ENCODE peak calls at places on chromosomes 6 and 20, in four cellular contexts. C, Q, L and G are unnamed samples.

GRCh38 chr6:41712651-41713103 is 22.7 kb downstream of the TFEB start:
- DNase-seq in C (no peak), Q (no peak), L (no peak), G (no peak)

GRCh38 chr6:21935561-21936028 is 342.0 kb downstream of the SOX4 start:
- DNase-seq in C (peak), Q (peak), L (no peak), G (peak)

GRCh38 chr6:70225052-70225451 is 77.8 kb downstream of the COL9A1 start:
- DNase-seq in C (no peak), Q (no peak), L (no peak), G (no peak)

GRCh38 chr20:50438986-50439407 is 71.2 kb upstream of the PTPN1 start:
- DNase-seq in C (no peak), Q (no peak), L (no peak), G (peak)

GRCh38 chr20:45934046-45934586 is 367 bp upstream of the PCIF1 start:
- DNase-seq in C (peak), Q (no peak), L (no peak), G (peak)

GRCh38 chr6:16059496-16059895 is 69.4 kb upstream of the MYLIP start:
- DNase-seq in C (no peak), Q (no peak), L (no peak), G (no peak)

GRCh38 chr6:31701666-31702420 is 1.3 kb downstream of the ABHD16A start:
- DNase-seq in C (no peak), Q (no peak), L (no peak), G (peak)

GRCh38 chr20:45359406-45360148 is 3.4 kb upstream of the SYS1 start:
- DNase-seq in C (peak), Q (no peak), L (no peak), G (peak)

GRCh38 chr6:89555751-89556150 is 82.8 kb downstream of the LYRM2 start:
- DNase-seq in C (no peak), Q (no peak), L (no peak), G (no peak)

GRCh38 chr6:119739776-119740175 is 390.2 kb upstream of the MAN1A1 start:
- DNase-seq in C (no peak), Q (no peak), L (no peak), G (no peak)

GRCh38 chr6:47073125-47074110 is 31.3 kb upstream of the ADGRF1 start:
- DNase-seq in C (no peak), Q (no peak), L (no peak), G (peak)

GRCh38 chr6:145736854-145737181 is 1.5 kb upstream of the EPM2A start:
- DNase-seq in C (no peak), Q (no peak), L (no peak), G (peak)

GRCh38 chr6:168601101-168601500 is 160.1 kb downstream of the SMOC2 start:
- DNase-seq in C (no peak), Q (no peak), L (no peak), G (no peak)

GRCh38 chr20:61829526-61829925 is 236.2 kb downstream of the TAF4 start:
- DNase-seq in C (no peak), Q (no peak), L (no peak), G (no peak)

GRCh38 chr6:133100870-133101269 is 140.3 kb upstream of the EYA4 start:
- DNase-seq in C (no peak), Q (no peak), L (no peak), G (no peak)

GRCh38 chr20:11047559-11047958 is 373.8 kb upstream of the JAG1 start:
- DNase-seq in C (no peak), Q (no peak), L (no peak), G (no peak)

GRCh38 chr20:43726811-43727338 is at the start of gene GTSF1L:
- DNase-seq in C (no peak), Q (no peak), L (no peak), G (no peak)

GRCh38 chr6:107841265-107841650 is 17.1 kb upstream of the SCML4 start:
- DNase-seq in C (no peak), Q (no peak), L (no peak), G (no peak)

DNA sequence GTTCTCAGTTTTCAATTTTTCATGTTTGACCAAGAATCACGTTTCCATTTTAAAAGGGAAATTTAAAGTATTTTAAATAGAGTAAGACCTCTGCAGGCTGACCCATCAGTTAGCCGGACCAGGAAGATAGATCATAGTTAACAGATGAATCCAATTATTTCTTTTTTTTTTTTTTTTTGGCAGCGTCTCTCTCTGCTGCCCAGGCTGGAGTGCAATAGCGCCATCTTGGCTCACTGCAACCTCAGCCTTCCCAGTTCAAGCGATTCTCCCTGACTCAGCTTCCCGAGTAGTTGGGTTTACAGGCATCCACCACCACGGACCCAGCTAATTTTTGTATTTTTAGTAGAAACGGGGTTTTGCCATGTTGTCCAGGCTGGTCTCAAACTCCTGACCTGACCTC is 256.7 kb upstream of the CNR1 start:
- DNase-seq in C (no peak), Q (no peak), L (no peak), G (peak)
- TF ChIP-seq CTCF in C (peak), Q (no peak), L (no peak), G (peak)

GRCh38 chr6:116100419-116101297 is at the start of gene NT5DC1:
- DNase-seq in C (peak), Q (peak), L (peak), G (peak)
- TF ChIP-seq CTCF in C (peak), Q (peak), L (no peak), G (peak)

GRCh38 chr6:140105857-140106256 is 731.4 kb upstream of the CITED2 start:
- DNase-seq in C (peak), Q (peak), L (no peak), G (peak)
- TF ChIP-seq CTCF in C (peak), Q (no peak), L (peak), G (peak)

GRCh38 chr20:51734876-51735499 is 33.2 kb downstream of the ATP9A start:
- DNase-seq in C (no peak), Q (no peak), L (no peak), G (no peak)
- TF ChIP-seq CTCF in C (no peak), Q (no peak), L (no peak), G (no peak)

GRCh38 chr6:100460650-100461204 is 4.0 kb downstream of the SIM1 start:
- DNase-seq in C (peak), Q (no peak), L (peak), G (no peak)
- TF ChIP-seq CTCF in C (peak), Q (no peak), L (peak), G (peak)

DNA sequence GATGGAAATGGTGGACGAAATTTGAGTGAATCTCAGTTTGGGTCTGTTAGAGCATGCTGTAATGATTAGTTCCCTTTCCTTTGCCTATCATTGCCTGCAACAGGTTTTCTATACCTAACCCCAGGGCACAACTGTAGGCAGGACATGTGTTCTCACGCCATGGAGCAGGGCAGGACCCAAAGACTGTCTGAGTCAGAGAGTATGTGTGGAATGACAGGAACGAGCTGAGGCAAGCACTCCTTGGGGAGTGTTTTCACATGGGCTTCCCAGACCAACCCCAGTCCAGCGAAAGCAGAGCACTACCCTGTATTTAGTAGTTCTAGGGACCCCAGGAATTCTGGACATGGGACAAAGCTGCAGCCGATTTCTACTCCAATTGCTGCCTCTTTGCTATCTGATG is 234.2 kb downstream of the HACE1 start:
- DNase-seq in C (peak), Q (no peak), L (no peak), G (peak)
- TF ChIP-seq CTCF in C (no peak), Q (no peak), L (no peak), G (no peak)